ENCODE peak calls at places on chromosome 13, in four cellular contexts. S is fibroblast of villous mesenchyme, C is adrenal gland, F is AG04449. U is an unnamed sample.

GRCh38 chr13:73601708-73602107 is 532.5 kb downstream of the KLF12 start:
- DNase-seq in F (no peak), C (no peak), S (no peak), U (no peak)

GRCh38 chr13:109393045-109393444 is 393.3 kb downstream of the IRS2 start:
- DNase-seq in F (no peak), S (no peak), C (no peak), U (no peak)

GRCh38 chr13:95256086-95256485 is 45.2 kb downstream of the ABCC4 start:
- DNase-seq in C (no peak), F (peak; percentile 80), S (peak; percentile 74), U (peak; percentile 87)

GRCh38 chr13:99357149-99357596 is 50.0 kb upstream of the GPR183 start:
- DNase-seq in C (peak; percentile 88), S (peak; percentile 86), F (peak; percentile 34), U (peak; percentile 81)

GRCh38 chr13:109818136-109818535 is 31.8 kb upstream of the IRS2 start:
- DNase-seq in S (no peak), F (no peak), C (no peak), U (no peak)

GRCh38 chr13:102799544-102800144 is 725 bp downstream of the BIVM start:
- DNase-seq in S (peak; percentile 26), F (no peak), C (peak; percentile 32), U (peak; percentile 30)

GRCh38 chr13:34817246-34817645 is 124.8 kb upstream of the NBEA start:
- DNase-seq in C (no peak), F (no peak), S (peak; percentile 6), U (no peak)

GRCh38 chr13:99919132-99919531 is 52.4 kb downstream of the ZIC5 start:
- DNase-seq in S (no peak), F (no peak), C (no peak), U (no peak)

GRCh38 chr13:28100149-28101121 is at the start of gene FLT3:
- DNase-seq in C (peak; percentile 5), S (peak; percentile 28), F (no peak), U (peak; percentile 2)

GRCh38 chr13:20828540-20829364 is 55.0 kb upstream of the EEF1AKMT1 start:
- DNase-seq in C (peak; percentile 32), F (no peak), S (peak; percentile 72), U (peak; percentile 77)

GRCh38 chr13:74246398-74246975 is 112.3 kb upstream of the KLF12 start:
- DNase-seq in C (peak; percentile 2), F (no peak), S (no peak), U (peak; percentile 64)

GRCh38 chr13:73842621-73843020 is 291.6 kb downstream of the KLF12 start:
- DNase-seq in C (no peak), F (no peak), S (no peak), U (no peak)

GRCh38 chr13:36848228-36848982 is 29.4 kb downstream of the RFXAP start:
- DNase-seq in F (no peak), S (no peak), C (no peak), U (no peak)
- TF ChIP-seq CTCF in F (peak; percentile 6), S (peak; percentile 18), C (no peak), U (peak; percentile 16)

GRCh38 chr13:114118086-114118762 is 14.2 kb downstream of the RASA3 start:
- DNase-seq in F (no peak), C (no peak), S (no peak), U (no peak)
- H3K4me3 ChIP-seq in F (peak overlapping the region; percentile 42), C (no peak overlapping the region), S (no peak overlapping the region), U (peak overlapping the region; percentile 44)

GRCh38 chr13:67075239-67075638 is 154.9 kb downstream of the PCDH9 start:
- DNase-seq in S (peak; percentile 4), F (no peak), C (no peak), U (peak; percentile 52)
- TF ChIP-seq CTCF in S (no peak), F (no peak), C (peak; percentile 37), U (peak; percentile 38)

DNA sequence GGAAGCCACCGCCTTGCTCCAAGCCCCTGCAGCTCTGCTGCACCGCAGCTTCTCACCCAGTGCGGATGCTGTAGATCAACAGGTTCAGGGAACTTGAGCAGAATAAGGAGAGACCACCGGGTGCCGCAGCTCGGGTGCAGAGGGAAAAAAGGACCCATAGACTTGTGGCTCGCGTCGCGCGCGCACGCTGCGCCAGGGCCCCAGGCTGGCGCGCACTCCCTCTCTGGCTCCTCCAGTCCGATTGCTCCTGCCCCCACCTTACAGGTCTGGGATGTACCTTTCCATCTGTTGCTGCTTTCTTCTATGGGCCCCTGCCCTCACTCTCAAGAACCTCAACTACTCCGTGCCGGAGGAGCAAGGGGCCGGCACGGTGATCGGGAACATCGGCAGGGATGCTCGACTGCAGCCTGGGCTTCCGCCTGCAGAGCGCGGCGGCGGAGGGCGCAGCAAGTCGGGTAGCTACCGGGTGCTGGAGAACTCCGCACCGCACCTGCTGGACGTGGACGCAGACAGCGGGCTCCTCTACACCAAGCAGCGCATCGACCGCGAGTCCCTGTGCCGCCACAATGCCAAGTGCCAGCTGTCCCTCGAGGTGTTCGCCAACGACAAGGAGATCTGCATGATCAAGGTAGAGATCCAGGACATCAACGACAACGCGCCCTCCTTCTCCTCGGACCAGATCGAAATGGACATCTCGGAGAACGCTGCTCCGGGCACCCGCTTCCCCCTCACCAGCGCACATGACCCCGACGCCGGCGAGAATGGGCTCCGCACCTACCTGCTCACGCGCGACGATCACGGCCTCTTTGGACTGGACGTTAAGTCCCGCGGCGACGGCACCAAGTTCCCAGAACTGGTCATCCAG is 964 bp downstream of the PCDH17 start:
- DNase-seq in S (no peak), C (no peak), F (no peak), U (no peak)
- H3K4me3 ChIP-seq in S (no peak overlapping the region), C (peak overlapping the region; percentile 64), F (peak overlapping the region; percentile 49), U (peak overlapping the region; percentile 67)

GRCh38 chr13:72255908-72256307 is 388.9 kb upstream of the DACH1 start:
- DNase-seq in C (peak; percentile 56), S (peak; percentile 8), F (no peak), U (no peak)
- TF ChIP-seq CTCF in C (peak; percentile 61), S (peak; percentile 41), F (peak; percentile 55), U (no peak)

GRCh38 chr13:51833980-51834379 is 11.0 kb downstream of the TMEM272 start:
- DNase-seq in F (no peak), C (no peak), S (no peak), U (no peak)

GRCh38 chr13:51834581-51835158 is 10.3 kb downstream of the TMEM272 start:
- DNase-seq in C (no peak), F (no peak), S (no peak), U (no peak)

GRCh38 chr13:51829236-51829899 is 15.6 kb downstream of the TMEM272 start:
- DNase-seq in F (no peak), S (no peak), C (no peak), U (no peak)

GRCh38 chr13:51831519-51831918 is 13.5 kb downstream of the TMEM272 start:
- DNase-seq in S (no peak), C (no peak), F (no peak), U (no peak)

GRCh38 chr13:51832471-51833152 is 12.4 kb downstream of the TMEM272 start:
- DNase-seq in C (peak; percentile 56), F (no peak), S (peak; percentile 18), U (peak; percentile 52)
- H3K4me3 ChIP-seq in C (no peak overlapping the region), F (no peak overlapping the region), S (no peak overlapping the region), U (no peak overlapping the region)

DNA sequence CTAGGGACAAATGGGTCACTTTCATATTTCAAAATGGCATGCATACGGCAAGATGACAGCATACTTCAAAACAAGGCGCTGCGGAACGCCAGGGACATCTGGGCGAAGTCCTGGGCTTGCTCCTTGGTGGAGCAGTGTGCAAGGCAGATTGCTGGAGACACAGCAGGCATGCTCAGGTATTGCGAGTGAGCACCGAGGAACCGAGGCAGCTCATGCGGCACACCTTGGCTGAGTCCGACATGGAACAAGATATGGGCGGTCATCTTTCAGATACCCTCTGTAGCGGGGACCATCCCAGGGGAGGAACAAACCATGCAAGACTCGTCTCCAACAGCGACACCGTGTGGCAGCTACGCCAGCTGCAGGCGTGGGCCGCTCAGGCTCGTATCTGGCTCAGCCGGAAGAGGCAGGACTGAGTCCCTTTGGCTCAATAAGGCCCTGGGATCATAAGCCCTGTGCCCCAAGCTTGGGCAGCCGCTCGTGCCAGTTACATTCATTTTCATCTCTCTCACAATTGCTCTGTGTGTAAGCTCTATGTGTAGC is 112.4 kb downstream of the NUFIP1 start:
- DNase-seq in S (no peak), C (no peak), F (no peak), U (no peak)
- TF ChIP-seq CTCF in S (peak; percentile 35), C (no peak), F (peak; percentile 51), U (peak; percentile 37)

GRCh38 chr13:114230117-114230516 is 4.6 kb upstream of the CDC16 start:
- DNase-seq in F (no peak), S (peak; percentile 46), C (no peak), U (peak; percentile 30)

GRCh38 chr13:114228176-114228575 is 6.5 kb upstream of the CDC16 start:
- DNase-seq in S (no peak), C (no peak), F (no peak), U (no peak)

GRCh38 chr13:114230575-114230974 is 4.1 kb upstream of the CDC16 start:
- DNase-seq in F (no peak), C (no peak), S (no peak), U (no peak)

GRCh38 chr13:114227528-114227927 is 7.2 kb upstream of the CDC16 start:
- DNase-seq in S (no peak), C (no peak), F (no peak), U (no peak)

DNA sequence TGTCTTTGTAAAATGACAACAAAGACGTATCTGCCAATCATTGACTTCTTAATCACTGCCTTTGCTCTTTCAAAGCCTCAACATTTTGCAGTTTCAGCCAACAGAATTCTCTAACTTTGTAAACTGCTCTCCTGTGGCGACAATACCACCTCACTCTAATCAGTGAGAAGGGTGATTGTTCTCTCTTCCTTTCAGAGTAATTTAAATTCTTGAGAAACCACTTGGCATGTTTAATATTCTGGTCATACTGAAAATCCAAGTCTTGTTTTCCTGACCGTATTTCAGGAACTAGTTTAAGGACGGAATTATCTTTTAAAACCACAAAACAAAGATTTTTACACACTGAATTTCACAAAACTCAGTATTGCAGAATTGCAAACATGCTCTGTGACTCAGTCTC is 5.2 kb upstream of the CDC16 start:
- DNase-seq in C (no peak), S (peak; percentile 16), F (no peak), U (peak; percentile 23)
- H3K4me3 ChIP-seq in C (no peak overlapping the region), S (no peak overlapping the region), F (no peak overlapping the region), U (no peak overlapping the region)

GRCh38 chr13:44243198-44243852 is 130.3 kb upstream of the SERP2 start:
- DNase-seq in C (peak; percentile 89), S (peak; percentile 78), F (no peak), U (peak; percentile 57)
- TF ChIP-seq CTCF in C (peak; percentile 65), S (peak; percentile 42), F (peak; percentile 16), U (peak; percentile 28)

GRCh38 chr13:47008318-47008717 is 111.5 kb upstream of the HTR2A start:
- DNase-seq in S (no peak), C (no peak), F (no peak), U (no peak)

GRCh38 chr13:47000166-47000565 is 103.3 kb upstream of the HTR2A start:
- DNase-seq in C (no peak), S (no peak), F (no peak), U (no peak)

GRCh38 chr13:47004022-47004421 is 107.2 kb upstream of the HTR2A start:
- DNase-seq in F (no peak), S (peak; percentile 12), C (peak; percentile 69), U (peak; percentile 49)

GRCh38 chr13:47004552-47004951 is 107.7 kb upstream of the HTR2A start:
- DNase-seq in S (no peak), F (no peak), C (no peak), U (no peak)

GRCh38 chr13:47005761-47006414 is 109.0 kb upstream of the HTR2A start:
- DNase-seq in S (no peak), F (no peak), C (no peak), U (no peak)
- H3K4me3 ChIP-seq in S (no peak overlapping the region), F (no peak overlapping the region), C (no peak overlapping the region), U (no peak overlapping the region)

U was measured in fibroblast of the aortic adventitia.